ENCODE peak calls at places on chromosomes 1 and 21, in six cellular contexts. O is colonic mucosa, R is fibroblast of mammary gland, I is GM13977, T is fibroblast of the aortic adventitia, H is AG04450. A is an unnamed sample.

GRCh38 chr21:24829397-24829796 is 777.9 kb downstream of the MRPL39 start:
- DNase-seq in O (no peak), R (no peak), I (no peak), T (no peak), H (no peak), A (no peak)

GRCh38 chr1:91844862-91845528 is 41.0 kb downstream of the TGFBR3 start:
- DNase-seq in O (no peak), R (peak; percentile 98), I (no peak), T (peak; percentile 98), H (peak; percentile 77), A (peak; percentile 95)

GRCh38 chr1:83545450-83545849 is 453.5 kb downstream of the TTLL7 start:
- DNase-seq in O (no peak), R (peak; percentile 22), I (no peak), T (no peak), H (no peak), A (no peak)

GRCh38 chr1:53627031-53627430 is 111.9 kb downstream of the GLIS1 start:
- DNase-seq in O (no peak), R (no peak), I (no peak), T (no peak), H (no peak), A (peak; percentile 46)

GRCh38 chr21:14916676-14917141 is 148.1 kb downstream of the NRIP1 start:
- DNase-seq in O (no peak), R (peak; percentile 22), I (no peak), T (no peak), H (no peak), A (no peak)

GRCh38 chr1:209630383-209631219 is 21.6 kb downstream of the LAMB3 start:
- DNase-seq in O (no peak), R (no peak), I (no peak), T (no peak), H (no peak), A (no peak)

GRCh38 chr1:42313970-42314369 is 21.1 kb downstream of the FOXJ3 start:
- DNase-seq in O (no peak), R (no peak), I (no peak), T (no peak), H (no peak), A (no peak)

GRCh38 chr1:248243204-248243603 is 12.0 kb downstream of the OR2M4 start:
- DNase-seq in O (no peak), R (peak; percentile 34), I (peak; percentile 50), T (peak; percentile 14), H (no peak), A (peak; percentile 62)

GRCh38 chr21:28083350-28083749 is 909.3 kb downstream of the LTN1 start:
- DNase-seq in O (no peak), R (no peak), I (no peak), T (no peak), H (no peak), A (no peak)

GRCh38 chr1:110012100-110012499 is 22.3 kb upstream of the STRIP1 start:
- DNase-seq in O (no peak), R (no peak), I (peak; percentile 38), T (no peak), H (no peak), A (no peak)

GRCh38 chr1:100354971-100355394 is 2.7 kb downstream of the CDC14A start:
- DNase-seq in O (peak; percentile 25), R (peak; percentile 15), I (no peak), T (peak; percentile 33), H (no peak), A (peak; percentile 74)

GRCh38 chr1:92832537-92833160 is 809 bp downstream of the RPL5 start:
- DNase-seq in O (no peak), R (no peak), I (no peak), T (peak; percentile 49), H (no peak), A (no peak)

GRCh38 chr1:117757668-117758067 is 151.8 kb downstream of the TENT5C start:
- DNase-seq in O (no peak), R (peak; percentile 95), I (no peak), T (peak; percentile 76), H (no peak), A (no peak)

GRCh38 chr1:203557958-203558760 is 64.2 kb downstream of the OPTC start:
- DNase-seq in O (no peak), R (peak; percentile 100), I (no peak), T (peak; percentile 100), H (peak; percentile 93), A (peak; percentile 88)

GRCh38 chr1:205515781-205516253 is 11.3 kb downstream of the CDK18 start:
- DNase-seq in O (no peak), R (peak; percentile 21), I (no peak), T (peak; percentile 53), H (no peak), A (peak; percentile 88)

GRCh38 chr21:18384771-18385170 is 18.8 kb downstream of the TMPRSS15 start:
- DNase-seq in O (no peak), R (peak; percentile 15), I (no peak), T (peak; percentile 2), H (no peak), A (no peak)

GRCh38 chr21:43740497-43741156 is 21.7 kb downstream of the PDXK start:
- DNase-seq in O (no peak), R (peak; percentile 45), I (no peak), T (no peak), H (no peak), A (peak; percentile 98)

GRCh38 chr1:6799499-6799898 is 14.2 kb downstream of the CAMTA1 start:
- DNase-seq in O (no peak), R (no peak), I (no peak), T (no peak), H (no peak), A (peak; percentile 42)

GRCh38 chr1:151494741-151495281 is 16.4 kb upstream of the CGN start:
- DNase-seq in O (no peak), R (peak; percentile 88), I (peak; percentile 41), T (peak; percentile 72), H (no peak), A (no peak)

GRCh38 chr1:241648159-241648558 is 3.9 kb upstream of the WDR64 start:
- DNase-seq in O (no peak), R (no peak), I (no peak), T (no peak), H (no peak), A (no peak)

GRCh38 chr1:185732941-185733340 is 1.2 kb upstream of the HMCN1 start:
- DNase-seq in O (no peak), R (no peak), I (no peak), T (no peak), H (no peak), A (no peak)

GRCh38 chr1:34785231-34785874 is 4.3 kb downstream of the GJB3 start:
- DNase-seq in O (no peak), R (no peak), I (no peak), T (no peak), H (no peak), A (no peak)

GRCh38 chr1:34787461-34788420 is 5.1 kb upstream of the GJA4 start:
- DNase-seq in O (no peak), R (peak; percentile 18), I (no peak), T (peak; percentile 29), H (no peak), A (peak; percentile 84)

GRCh38 chr1:34785875-34786470 is 5.0 kb downstream of the GJB3 start:
- DNase-seq in O (no peak), R (no peak), I (no peak), T (no peak), H (no peak), A (peak; percentile 54)

GRCh38 chr1:34784751-34785221 is 3.8 kb downstream of the GJB3 start:
- DNase-seq in O (no peak), R (no peak), I (no peak), T (no peak), H (no peak), A (no peak)

DNA sequence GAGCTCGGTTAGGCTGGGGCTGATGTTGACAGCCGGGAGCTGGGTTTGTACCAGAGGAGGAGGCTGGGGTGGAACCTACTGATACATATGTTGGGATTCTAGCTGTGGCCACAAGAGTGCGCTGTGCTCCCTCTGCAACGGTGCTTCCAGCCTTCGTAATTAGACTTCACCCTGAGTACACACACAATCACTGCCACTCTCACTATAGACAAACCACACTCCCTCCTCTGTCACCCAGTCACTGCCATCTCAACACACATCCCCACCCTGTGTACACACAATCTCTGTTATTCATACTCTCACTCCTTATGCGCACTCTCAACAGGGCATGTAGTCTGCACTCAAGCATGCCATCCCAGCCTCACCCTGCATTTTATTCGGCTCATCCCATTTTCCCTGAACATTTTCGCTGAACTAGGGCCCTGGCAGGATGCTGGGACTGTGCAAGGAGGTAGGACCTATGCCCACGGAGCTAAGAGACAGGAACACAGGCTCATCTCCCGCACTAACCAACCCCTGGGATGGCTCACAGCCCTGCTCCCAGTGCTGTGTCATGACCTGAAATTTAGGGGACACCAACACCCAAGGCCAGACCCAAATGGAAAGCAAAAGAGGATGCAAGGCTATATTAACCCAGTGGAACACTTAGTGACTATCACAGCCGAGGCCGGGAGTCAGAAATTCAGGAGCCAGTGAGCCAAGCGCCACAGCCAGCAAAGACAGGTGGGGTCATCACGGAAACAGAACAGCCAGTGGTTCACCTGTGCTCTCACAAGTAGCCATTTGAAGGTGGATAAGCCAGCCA is 5.7 kb downstream of the GJB3 start:
- DNase-seq in O (peak; percentile 87), R (peak; percentile 67), I (peak; percentile 85), T (peak; percentile 79), H (peak; percentile 29), A (peak; percentile 98)
- TF ChIP-seq CTCF in O (peak; percentile 77), R (peak; percentile 92), I (peak; percentile 90), T (peak; percentile 90), H (peak; percentile 85), A (peak; percentile 92)

DNA sequence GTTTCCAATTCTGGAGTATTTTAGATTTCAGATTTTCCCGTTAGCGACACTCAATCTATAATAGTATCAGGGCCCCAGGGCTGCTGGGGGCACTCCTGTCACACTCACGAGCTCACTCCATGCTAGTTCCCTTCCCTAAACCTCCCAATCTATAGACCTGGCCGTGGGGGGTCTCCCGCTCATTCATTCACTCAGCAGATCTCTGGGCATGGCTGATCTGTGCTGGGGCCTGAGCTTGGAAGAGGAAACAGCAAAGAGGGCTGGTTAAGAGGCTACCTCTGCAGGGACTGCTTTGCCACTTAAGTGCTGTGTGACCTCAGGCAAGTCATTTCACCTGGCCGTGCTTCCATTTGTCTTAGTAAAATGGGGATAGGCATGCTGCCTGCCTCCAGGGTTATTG is 46.8 kb upstream of the LAPTM5 start:
- DNase-seq in O (no peak), R (no peak), I (no peak), T (no peak), H (no peak), A (no peak)
- TF ChIP-seq CTCF in O (no peak), R (no peak), I (no peak), T (no peak), H (no peak), A (no peak)

DNA sequence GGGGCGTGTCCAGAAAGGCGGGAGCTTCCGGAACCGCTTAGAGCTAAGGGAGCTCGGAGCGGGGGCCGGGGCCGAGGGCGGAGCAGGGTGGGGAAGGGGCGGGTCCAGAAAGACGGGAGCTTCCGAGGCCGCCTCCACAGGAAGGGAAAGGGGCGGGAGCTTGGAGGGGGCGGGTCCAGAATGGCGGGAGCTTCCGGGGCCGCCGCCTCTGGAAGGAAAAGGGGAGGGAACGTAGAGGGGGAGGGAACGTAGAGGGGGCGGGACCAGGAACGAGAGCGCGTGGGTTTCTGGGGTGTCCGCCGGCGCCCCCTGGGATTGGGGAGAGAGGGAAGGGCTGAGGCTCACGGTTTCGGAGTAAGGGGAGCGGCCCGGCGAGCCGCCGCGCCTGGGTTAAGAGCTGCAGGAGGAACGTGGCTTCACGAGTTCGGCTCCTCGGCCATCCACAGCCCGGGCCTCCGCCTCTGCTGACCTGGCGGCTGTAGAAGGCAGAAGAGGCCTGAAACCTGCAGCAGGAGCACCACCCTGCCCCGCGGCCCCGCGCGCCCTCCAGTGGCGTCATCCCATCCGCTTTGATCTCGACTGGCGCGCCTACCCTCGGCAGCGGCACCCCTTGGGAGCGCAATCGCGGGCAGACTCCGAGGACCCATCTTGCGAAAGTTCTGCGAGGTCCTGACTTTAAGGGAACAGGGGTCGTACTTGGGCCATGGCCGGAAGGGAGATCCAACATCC is 22.9 kb upstream of the HPDL start:
- DNase-seq in O (peak; percentile 99), R (peak; percentile 96), I (peak; percentile 96), T (peak; percentile 96), H (peak; percentile 93), A (peak; percentile 98)
- TF ChIP-seq CTCF in O (peak; percentile 52), R (peak; percentile 36), I (peak; percentile 86), T (peak; percentile 62), H (peak; percentile 69), A (peak; percentile 55)

GRCh38 chr1:155003227-155003765 is 694 bp downstream of the ZBTB7B start:
- DNase-seq in O (peak; percentile 52), R (no peak), I (no peak), T (no peak), H (no peak), A (peak; percentile 77)
- TF ChIP-seq CTCF in O (no peak), R (no peak), I (no peak), T (no peak), H (no peak), A (no peak)